ENCODE peak calls at places on chromosomes 1 and 21, in four cellular contexts. E, P, U and K are unnamed samples.

GRCh38 chr1:60903591-60903990 is 178.8 kb upstream of the NFIA start:
- DNase-seq in U (peak), P (peak), E (no peak), K (no peak)

GRCh38 chr1:179955318-179955638 is 668 bp downstream of the CEP350 start:
- DNase-seq in E (no peak), U (peak), P (peak), K (no peak)

GRCh38 chr21:42277593-42277992 is 37.6 kb downstream of the TFF3 start:
- DNase-seq in U (peak), P (no peak), E (no peak), K (no peak)

GRCh38 chr1:163056832-163057231 is 12.3 kb upstream of the RGS4 start:
- DNase-seq in E (no peak), P (peak), U (peak), K (no peak)

GRCh38 chr1:113983826-113984225 is 4.6 kb downstream of the OLFML3 start:
- DNase-seq in U (no peak), E (no peak), P (no peak), K (no peak)

GRCh38 chr1:24094554-24094953 is 17.4 kb downstream of the MYOM3 start:
- DNase-seq in U (no peak), P (no peak), E (no peak), K (no peak)

GRCh38 chr1:25927541-25928265 is 21.5 kb upstream of the STMN1 start:
- DNase-seq in U (no peak), E (no peak), P (no peak), K (no peak)

GRCh38 chr1:31521761-31522555 is 54.4 kb upstream of the TINAGL1 start:
- DNase-seq in P (no peak), E (no peak), U (no peak), K (no peak)

GRCh38 chr1:243407284-243408018 is 151.6 kb downstream of the SDCCAG8 start:
- DNase-seq in E (no peak), P (peak), U (peak), K (no peak)

DNA sequence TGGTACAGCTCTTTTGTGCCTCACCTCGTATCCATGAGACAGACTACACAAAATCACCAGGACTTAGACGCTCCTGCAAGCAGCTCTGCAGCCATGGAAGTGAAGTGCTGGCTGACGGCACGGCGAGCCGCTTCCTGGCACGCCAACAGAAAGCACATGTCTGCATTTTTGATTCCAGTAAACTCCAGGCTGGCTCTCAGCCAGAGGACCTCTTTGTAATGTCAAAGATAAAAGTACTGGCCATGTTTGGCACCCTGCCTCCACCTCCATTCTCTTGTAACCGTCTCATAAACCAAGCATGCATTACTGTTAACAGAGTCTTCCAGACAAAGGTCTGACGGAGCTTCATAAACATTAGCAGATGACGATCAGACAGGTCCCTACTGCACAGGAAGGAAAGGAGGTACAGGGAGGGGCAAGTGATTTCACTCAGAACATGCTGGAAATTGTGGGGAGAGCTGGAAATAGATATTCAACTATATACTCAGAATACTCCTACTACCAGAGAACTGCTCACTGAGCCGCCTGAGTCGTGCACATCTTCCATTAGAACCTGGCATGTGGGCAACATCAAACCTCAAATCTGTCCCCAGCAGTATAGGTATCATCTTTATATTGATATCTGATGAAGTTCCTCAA is 632.0 kb downstream of the SMYD3 start:
- DNase-seq in P (peak), E (no peak), U (peak), K (peak)
- H3K4me3 ChIP-seq in P (no peak), E (no peak), U (no peak), K (no peak)

GRCh38 chr1:44616284-44616990 is 57.8 kb downstream of the TMEM53 start:
- DNase-seq in P (no peak), U (no peak), E (no peak), K (no peak)
- H3K4me3 ChIP-seq in P (no peak), U (peak), E (no peak), K (peak)

GRCh38 chr1:58818075-58818474 is 34.2 kb upstream of the JUN start:
- DNase-seq in E (no peak), P (peak), U (peak), K (peak)

GRCh38 chr1:58815069-58815679 is 31.3 kb upstream of the JUN start:
- DNase-seq in E (peak), P (no peak), U (peak), K (peak)

GRCh38 chr1:58815680-58816071 is 31.8 kb upstream of the JUN start:
- DNase-seq in E (no peak), U (no peak), P (no peak), K (no peak)

GRCh38 chr1:58816072-58816746 is 32.4 kb upstream of the JUN start:
- DNase-seq in P (peak), U (peak), E (peak), K (peak)

GRCh38 chr1:58816747-58817221 is 32.9 kb upstream of the JUN start:
- DNase-seq in U (peak), P (no peak), E (no peak), K (no peak)
- H3K4me3 ChIP-seq in U (peak), P (peak), E (peak), K (peak)

DNA sequence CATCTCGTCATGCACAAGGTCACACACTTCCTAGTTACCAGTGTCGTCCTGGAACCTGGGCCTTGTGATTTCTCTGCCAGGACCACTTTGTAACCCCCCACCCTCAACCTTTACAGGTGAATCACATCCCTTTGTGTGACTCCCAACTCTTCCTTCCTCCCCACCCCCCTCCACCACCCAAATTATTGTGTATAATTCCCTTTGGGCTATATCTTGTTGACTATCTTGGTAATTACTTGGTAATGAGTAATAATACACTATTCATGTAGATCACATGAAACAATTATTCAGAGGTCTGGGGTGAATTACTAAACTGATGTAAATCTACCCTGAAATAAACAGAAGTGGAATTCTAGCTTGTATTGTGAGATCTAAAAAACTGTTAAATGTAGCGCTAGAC is 1.7 kb downstream of the KCNK1 start:
- DNase-seq in P (no peak), E (no peak), U (no peak), K (no peak)
- H3K4me3 ChIP-seq in P (no peak), E (no peak), U (no peak), K (no peak)

GRCh38 chr1:226097866-226098625 is 35.5 kb downstream of the H3-3A start:
- DNase-seq in U (peak), P (peak), E (no peak), K (no peak)

GRCh38 chr1:226098870-226099832 is 36.6 kb downstream of the H3-3A start:
- DNase-seq in E (no peak), U (no peak), P (no peak), K (no peak)

GRCh38 chr1:226095286-226095685 is 32.8 kb downstream of the H3-3A start:
- DNase-seq in P (no peak), U (no peak), E (no peak), K (no peak)

GRCh38 chr1:226104671-226105121 is 42.2 kb downstream of the H3-3A start:
- DNase-seq in E (no peak), U (no peak), P (peak), K (no peak)

GRCh38 chr1:226100436-226101347 is 38.2 kb downstream of the H3-3A start:
- DNase-seq in U (peak), P (peak), E (no peak), K (no peak)
- H3K4me3 ChIP-seq in U (peak), P (peak), E (peak), K (peak)

GRCh38 chr1:227342075-227342829 is 24.0 kb upstream of the CDC42BPA start:
- DNase-seq in U (no peak), P (no peak), E (no peak), K (no peak)

GRCh38 chr1:227343201-227343600 is 24.9 kb upstream of the CDC42BPA start:
- DNase-seq in E (no peak), U (no peak), P (no peak), K (no peak)

GRCh38 chr1:227343727-227344551 is 25.6 kb upstream of the CDC42BPA start:
- DNase-seq in E (no peak), U (peak), P (peak), K (peak)
- H3K4me3 ChIP-seq in E (no peak), U (no peak), P (no peak), K (peak)

GRCh38 chr1:111141803-111142202 is 1.8 kb downstream of the CEPT1 start:
- DNase-seq in E (no peak), U (no peak), P (no peak), K (no peak)
- H3K4me3 ChIP-seq in E (no peak), U (no peak), P (peak), K (peak)

GRCh38 chr1:78043436-78043835 is 2.3 kb upstream of the GIPC2 start:
- DNase-seq in E (no peak), U (no peak), P (no peak), K (no peak)

GRCh38 chr1:78047131-78047530 is 1.4 kb downstream of the GIPC2 start:
- DNase-seq in U (no peak), E (no peak), P (no peak), K (no peak)

GRCh38 chr1:78045600-78045849 is 241 bp upstream of the GIPC2 start:
- DNase-seq in P (no peak), E (no peak), U (no peak), K (no peak)

GRCh38 chr1:78045850-78046778 is at the start of gene GIPC2:
- DNase-seq in U (peak), E (no peak), P (peak), K (no peak)

DNA sequence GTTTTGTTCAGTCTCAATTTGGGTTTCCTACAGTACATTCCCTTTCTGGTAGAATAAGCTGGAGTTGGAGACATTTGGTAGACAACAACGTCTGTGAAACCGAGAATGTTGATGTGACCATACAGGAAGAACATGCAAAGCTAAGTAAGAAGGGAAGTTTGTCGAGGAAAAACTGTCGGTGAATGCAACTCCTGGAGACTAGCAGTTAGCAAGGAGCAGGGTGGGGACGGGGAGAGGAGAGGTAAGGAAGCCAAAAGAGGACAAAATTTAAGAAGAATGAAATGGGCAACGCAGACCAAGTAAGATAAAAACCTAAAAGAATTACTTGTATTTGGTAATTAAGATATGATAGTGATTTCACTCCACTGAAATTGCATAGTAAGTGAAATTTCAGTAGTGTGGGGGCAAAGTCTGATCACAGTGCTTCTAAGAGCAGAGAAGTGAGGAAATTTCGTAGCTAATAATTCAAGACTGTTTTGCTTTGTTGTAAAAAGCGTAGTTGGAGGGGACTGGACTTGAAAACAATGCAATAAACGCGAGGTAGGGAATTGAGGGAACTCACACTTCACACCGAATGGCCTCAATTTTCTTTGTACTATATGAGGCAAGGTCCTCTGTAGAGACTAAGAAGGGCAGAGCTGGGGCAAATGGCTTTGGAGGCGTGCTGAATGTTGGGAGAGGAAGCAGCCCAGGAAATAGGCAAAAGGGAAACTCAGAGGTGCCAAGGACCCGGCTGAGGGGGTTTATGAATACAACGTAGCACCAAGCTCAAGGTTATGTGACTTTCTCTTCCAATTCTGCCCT is 768 bp upstream of the GIPC2 start:
- DNase-seq in E (no peak), U (no peak), P (no peak), K (no peak)
- H3K4me3 ChIP-seq in E (peak), U (no peak), P (no peak), K (no peak)